ENCODE peak calls at places on chromosomes 4 and X, in four cellular contexts. T, W, U and Y are unnamed samples.

GRCh38 chrX:110759785-110760184 is 35.8 kb downstream of the CHRDL1 start:
- DNase-seq in T (no peak), W (no peak), U (no peak), Y (no peak)

GRCh38 chr4:37243061-37243460 is 1.5 kb upstream of the NWD2 start:
- DNase-seq in T (no peak), W (no peak), U (no peak), Y (no peak)

GRCh38 chrX:134669378-134670098 is 11.3 kb upstream of the PLAC1 start:
- DNase-seq in T (no peak), W (no peak), U (peak; percentile 54), Y (no peak)

GRCh38 chr4:176969011-176969410 is 176.3 kb upstream of the VEGFC start:
- DNase-seq in T (no peak), W (no peak), U (no peak), Y (no peak)

GRCh38 chrX:151984328-151984727 is 9.9 kb upstream of the GABRE start:
- DNase-seq in T (no peak), W (no peak), U (peak; percentile 18), Y (no peak)

GRCh38 chr4:109588176-109588575 is 28.1 kb downstream of the MCUB start:
- DNase-seq in T (no peak), W (peak; percentile 26), U (no peak), Y (no peak)

GRCh38 chr4:53653484-53654053 is 62.3 kb upstream of the LNX1 start:
- DNase-seq in T (no peak), W (no peak), U (no peak), Y (peak; percentile 46)

GRCh38 chr4:153115322-153116100 is 88.7 kb upstream of the TRIM2 start:
- DNase-seq in T (no peak), W (no peak), U (no peak), Y (peak; percentile 43)

GRCh38 chr4:157270552-157270951 is 50.0 kb downstream of the GRIA2 start:
- DNase-seq in T (no peak), W (no peak), U (no peak), Y (no peak)

GRCh38 chr4:81032174-81032551 is 1.7 kb downstream of the BMP3 start:
- DNase-seq in T (no peak), W (no peak), U (no peak), Y (no peak)

GRCh38 chr4:39908284-39908683 is 69.4 kb downstream of the PDS5A start:
- DNase-seq in T (no peak), W (no peak), U (no peak), Y (no peak)